ENCODE peak calls at places on chromosomes 11 and 22, in eight cellular contexts. K is transverse colon, P is stomach, B is ovary, G is K562, D is A549, R is HepG2, O is GM12878. Y is an unnamed sample.

GRCh38 chr11:89495951-89496350 is 4.8 kb upstream of the NOX4 start:
- DNase-seq in O (no peak), D (no peak), G (no peak), R (no peak), B (peak), P (no peak), K (no peak), Y (no peak)

GRCh38 chr11:117498791-117499190 is 171.1 kb downstream of the CEP164 start:
- DNase-seq in B (no peak), R (no peak), G (no peak), D (no peak), K (no peak), O (no peak), P (no peak), Y (no peak)

GRCh38 chr11:11010624-11011127 is 152.8 kb upstream of the ZBED5 start:
- DNase-seq in G (peak), O (no peak), D (peak), P (peak), K (peak), R (peak), B (no peak), Y (peak)

GRCh38 chr11:14249121-14249963 is 109.6 kb downstream of the RRAS2 start:
- DNase-seq in B (peak), R (peak), O (no peak), K (peak), P (peak), D (peak), G (peak), Y (peak)

GRCh38 chr11:42013656-42014201 is 554.3 kb upstream of the LRRC4C start:
- DNase-seq in R (no peak), G (no peak), O (no peak), K (no peak), P (no peak), D (no peak), B (no peak), Y (no peak)

GRCh38 chr11:128688031-128688713 is 5.7 kb upstream of the FLI1 start:
- DNase-seq in P (no peak), B (no peak), D (no peak), O (no peak), K (no peak), R (no peak), G (no peak), Y (no peak)

GRCh38 chr22:46068908-46069481 is 81.3 kb upstream of the PPARA start:
- DNase-seq in D (no peak), K (peak), R (no peak), O (no peak), B (no peak), P (peak), G (no peak), Y (no peak)

GRCh38 chr11:6608011-6608410 is 4.0 kb downstream of the TAF10 start:
- DNase-seq in R (no peak), D (no peak), O (no peak), P (no peak), K (no peak), B (no peak), G (no peak), Y (no peak)

GRCh38 chr11:2380807-2381350 is 3.8 kb downstream of the CD81 start:
- DNase-seq in G (no peak), D (no peak), P (peak), B (peak), O (peak), R (no peak), K (peak), Y (peak)

GRCh38 chr11:119218141-119218878 is 12.2 kb downstream of the CBL start:
- DNase-seq in D (peak), B (no peak), R (no peak), O (no peak), G (peak), K (no peak), P (no peak), Y (no peak)

GRCh38 chr22:29797351-29797750 is 30.2 kb downstream of the UQCR10 start:
- DNase-seq in B (no peak), K (no peak), G (no peak), R (no peak), P (no peak), D (no peak), O (peak), Y (no peak)

GRCh38 chr11:69909561-69910518 is 90.6 kb upstream of the FGF3 start:
- DNase-seq in D (no peak), O (no peak), B (no peak), K (no peak), G (peak), R (no peak), P (no peak), Y (no peak)

GRCh38 chr11:78782725-78783124 is 208.1 kb upstream of the NARS2 start:
- DNase-seq in O (no peak), G (no peak), K (no peak), R (no peak), P (no peak), B (no peak), D (no peak), Y (no peak)

GRCh38 chr11:130677486-130678153 is 229.2 kb downstream of the ADAMTS15 start:
- DNase-seq in O (no peak), R (peak), D (no peak), K (no peak), G (no peak), P (no peak), B (no peak), Y (no peak)

GRCh38 chr11:17378655-17379054 is 9.8 kb downstream of the KCNJ11 start:
- DNase-seq in K (no peak), O (no peak), D (no peak), R (no peak), G (no peak), P (no peak), B (no peak), Y (no peak)

GRCh38 chr11:105144887-105145286 is 5.3 kb upstream of the CARD18 start:
- DNase-seq in P (no peak), B (no peak), D (no peak), G (no peak), O (no peak), K (no peak), R (peak), Y (no peak)

GRCh38 chr11:27926981-27927481 is 180.9 kb downstream of the KIF18A start:
- DNase-seq in O (no peak), G (peak), P (no peak), R (no peak), K (no peak), B (no peak), D (no peak), Y (no peak)

GRCh38 chr11:75275581-75275980 is 35.0 kb downstream of the TPBGL start:
- DNase-seq in D (no peak), B (peak), O (no peak), K (peak), P (peak), G (no peak), R (no peak), Y (no peak)

GRCh38 chr11:17769218-17769617 is 34.6 kb downstream of the KCNC1 start:
- DNase-seq in R (no peak), P (no peak), D (no peak), G (no peak), K (no peak), O (no peak), B (no peak), Y (no peak)

GRCh38 chr22:37356922-37357321 is 70.4 kb downstream of the ELFN2 start:
- DNase-seq in D (no peak), P (no peak), K (no peak), R (no peak), G (no peak), B (no peak), O (no peak), Y (no peak)

GRCh38 chr22:48900327-48900597 is 927.4 kb downstream of the BRD1 start:
- DNase-seq in D (no peak), G (no peak), O (no peak), P (no peak), R (no peak), B (no peak), K (no peak), Y (no peak)

GRCh38 chr11:113615773-113616172 is 90.3 kb downstream of the TMPRSS5 start:
- DNase-seq in B (no peak), O (no peak), K (no peak), P (no peak), G (no peak), D (no peak), R (no peak), Y (no peak)

GRCh38 chr11:117230286-117230961 is 1.4 kb downstream of the PCSK7 start:
- DNase-seq in P (no peak), K (no peak), B (no peak), D (no peak), R (no peak), O (peak), G (no peak), Y (no peak)

GRCh38 chr11:12893787-12894672 is 115.1 kb upstream of the RASSF10 start:
- DNase-seq in O (no peak), B (peak), D (peak), G (peak), K (peak), R (peak), P (peak), Y (peak)

GRCh38 chr11:16909375-16910035 is 104.7 kb downstream of the PLEKHA7 start:
- DNase-seq in B (no peak), R (no peak), D (no peak), O (peak), K (no peak), P (no peak), G (no peak), Y (no peak)

GRCh38 chr22:42399315-42400271 is 32.6 kb downstream of the NFAM1 start:
- DNase-seq in G (peak), R (no peak), B (peak), K (peak), P (peak), D (no peak), O (no peak), Y (peak)

GRCh38 chr11:100895449-100895848 is 208.4 kb downstream of the ARHGAP42 start:
- DNase-seq in K (no peak), O (no peak), R (no peak), B (no peak), P (no peak), D (no peak), G (no peak), Y (no peak)

GRCh38 chr11:6626971-6627761 is 7.9 kb upstream of the TPP1 start:
- DNase-seq in B (peak), G (no peak), O (no peak), P (no peak), K (no peak), D (no peak), R (no peak), Y (no peak)

GRCh38 chr22:38734203-38735100 is 21.3 kb downstream of the SUN2 start:
- DNase-seq in B (peak), O (no peak), D (no peak), R (no peak), K (no peak), P (no peak), G (no peak), Y (no peak)

GRCh38 chr11:22341582-22341919 is 3.4 kb downstream of the SLC17A6 start:
- DNase-seq in B (no peak), R (no peak), D (no peak), P (no peak), O (no peak), K (no peak), G (no peak), Y (no peak)

GRCh38 chr11:110125632-110126031 is 32.4 kb downstream of the ZC3H12C start:
- DNase-seq in K (no peak), O (no peak), G (peak), R (peak), D (no peak), P (no peak), B (no peak), Y (no peak)

GRCh38 chr22:36368359-36368983 is 19.3 kb downstream of the MYH9 start:
- DNase-seq in B (no peak), G (peak), R (peak), K (no peak), D (no peak), P (no peak), O (no peak), Y (no peak)

GRCh38 chr11:13291794-13292193 is 14.2 kb downstream of the BMAL1 start:
- DNase-seq in D (no peak), P (no peak), G (no peak), R (no peak), O (no peak), K (no peak), B (no peak), Y (no peak)

GRCh38 chr11:1916986-1917522 is 2.4 kb upstream of the TNNT3 start:
- DNase-seq in P (no peak), G (no peak), R (no peak), K (no peak), B (no peak), O (no peak), D (no peak), Y (peak)

GRCh38 chr11:128367573-128367972 is 219.8 kb downstream of the ETS1 start:
- DNase-seq in K (no peak), R (no peak), P (no peak), G (no peak), B (no peak), O (peak), D (no peak), Y (no peak)

GRCh38 chr11:44833869-44834452 is 107.2 kb downstream of the TSPAN18 start:
- DNase-seq in R (no peak), D (no peak), K (no peak), B (no peak), O (no peak), P (no peak), G (no peak), Y (no peak)

GRCh38 chr11:81420668-81421550 is 1312.8 kb downstream of the FAM181B start:
- DNase-seq in D (no peak), G (no peak), P (no peak), O (no peak), B (no peak), R (no peak), K (no peak), Y (no peak)

GRCh38 chr11:32317646-32318045 is 117.7 kb downstream of the WT1 start:
- DNase-seq in O (no peak), G (no peak), R (no peak), P (no peak), D (no peak), B (no peak), K (no peak), Y (no peak)
- TF ChIP-seq POLR2A in O (no peak), G (no peak), R (no peak), P (no peak), D (no peak), B (no peak), K (no peak), Y (no peak)

GRCh38 chr11:66981976-66982578 is 7.0 kb downstream of the C11orf86 start:
- DNase-seq in P (peak), G (peak), R (peak), D (peak), O (no peak), K (peak), B (peak), Y (peak)
- TF ChIP-seq EP300 in P (no peak), G (peak), R (no peak), D (no peak), O (no peak), K (no peak), B (no peak), Y (peak)

GRCh38 chr11:72321381-72321996 is 77.5 kb upstream of the PHOX2A start:
- DNase-seq in K (no peak), P (no peak), B (no peak), G (peak), O (no peak), R (peak), D (peak), Y (no peak)
- TF ChIP-seq CTCF in K (no peak), P (no peak), B (no peak), G (peak), O (no peak), R (no peak), D (no peak), Y (no peak)

GRCh38 chr11:65041206-65042035 is at the start of gene SAC3D1:
- DNase-seq in G (peak), R (no peak), P (peak), K (peak), B (no peak), D (peak), O (no peak), Y (no peak)
- TF ChIP-seq POLR2A in G (no peak), R (peak), P (no peak), K (no peak), B (no peak), D (peak), O (peak), Y (no peak)

DNA sequence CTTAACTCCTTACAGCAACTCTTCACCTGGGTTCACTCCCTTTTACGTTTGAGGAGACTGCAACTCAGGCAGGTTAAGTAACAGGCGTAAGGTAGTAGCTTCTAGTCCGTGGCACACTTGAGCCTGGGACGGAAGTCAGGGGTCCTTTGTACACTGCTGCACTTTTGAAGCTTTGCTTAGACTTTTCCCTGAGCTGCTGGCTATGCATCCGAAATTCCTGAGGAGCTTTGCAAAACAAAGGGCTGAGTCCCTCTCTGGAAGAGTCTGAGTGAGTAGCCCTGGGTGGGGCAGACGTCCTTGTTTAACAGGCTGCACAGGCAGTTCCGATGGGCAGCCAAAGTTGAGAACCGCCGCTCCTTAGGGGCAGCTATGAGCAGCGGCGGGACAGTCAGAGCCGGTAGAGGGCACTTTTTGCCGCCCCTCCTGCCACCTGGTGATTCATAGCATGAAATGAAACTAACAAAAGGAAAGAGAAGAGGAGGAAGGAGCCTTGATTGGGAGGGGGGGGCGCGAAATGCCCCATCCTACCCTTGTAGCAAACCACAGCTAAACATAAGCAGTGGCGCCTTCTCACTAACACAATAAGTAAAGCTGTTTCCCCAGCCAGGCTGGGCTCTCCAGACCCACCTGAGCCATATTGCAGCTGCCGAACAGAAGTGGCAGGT is 1.4 kb downstream of the TMEM109 start:
- DNase-seq in G (peak), D (peak), K (peak), O (peak), P (peak), B (peak), R (no peak), Y (peak)
- TF ChIP-seq EP300 in G (no peak), D (no peak), K (no peak), O (no peak), P (no peak), B (no peak), R (no peak), Y (peak)

GRCh38 chr11:125871391-125872137 is 15.9 kb upstream of the HYLS1 start:
- DNase-seq in R (peak), G (peak), P (peak), B (no peak), O (no peak), K (no peak), D (peak), Y (no peak)
- TF ChIP-seq CTCF in R (peak), G (peak), P (no peak), B (no peak), O (peak), K (no peak), D (no peak), Y (no peak)

GRCh38 chr22:33871935-33872334 is 48.3 kb downstream of the LARGE1 start:
- DNase-seq in P (no peak), R (no peak), K (no peak), D (no peak), G (no peak), B (no peak), O (no peak), Y (no peak)
- TF ChIP-seq POLR2A in P (no peak), R (no peak), K (no peak), D (no peak), G (no peak), B (no peak), O (no peak), Y (no peak)

GRCh38 chr22:26431151-26431995 is 2.3 kb downstream of the ASPHD2 start:
- DNase-seq in B (no peak), D (no peak), O (peak), K (no peak), P (no peak), G (no peak), R (no peak), Y (no peak)
- TF ChIP-seq EP300 in B (no peak), D (no peak), O (no peak), K (no peak), P (no peak), G (no peak), R (no peak), Y (no peak)

DNA sequence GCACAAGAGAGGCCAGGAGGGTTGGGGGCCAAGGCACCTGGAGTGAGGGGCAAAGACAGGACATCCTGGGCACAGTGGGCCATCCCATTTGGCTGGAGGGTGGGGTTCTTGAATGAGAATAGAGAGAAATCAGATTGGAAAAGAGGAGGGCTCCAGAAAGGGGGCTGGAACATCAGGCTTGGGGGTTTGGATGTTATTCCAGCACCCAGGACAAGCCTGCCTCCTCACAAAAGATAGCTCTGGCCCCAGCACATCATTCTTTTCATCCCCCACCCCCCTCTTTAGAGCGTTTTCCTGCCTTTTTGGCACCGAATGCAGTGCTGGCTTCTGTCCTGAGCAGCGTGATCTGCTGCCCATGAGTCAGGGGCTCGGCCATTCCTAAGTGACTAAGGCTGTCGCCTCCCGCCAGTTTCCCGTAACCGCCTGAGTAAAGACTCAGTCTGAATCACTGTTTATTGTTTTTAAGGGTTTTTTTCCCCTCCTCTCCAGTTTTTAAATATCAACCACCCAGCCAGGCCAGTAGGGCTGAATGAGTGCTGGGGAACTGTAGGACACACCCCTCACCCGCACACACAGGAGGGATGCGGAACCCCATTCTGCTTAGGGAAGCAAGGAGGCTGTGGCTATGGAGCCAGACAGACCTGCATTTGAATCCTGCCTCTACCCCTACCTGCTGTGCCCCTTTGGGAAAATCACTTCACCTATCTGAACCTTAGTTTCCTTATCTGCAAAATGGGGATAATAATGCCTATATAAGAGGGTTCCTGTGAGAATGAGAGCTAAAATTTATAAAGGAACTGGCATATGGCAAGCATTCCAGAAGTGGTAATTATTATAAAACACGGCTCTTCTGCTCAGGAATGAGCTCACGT is 32.4 kb upstream of the NAV2 start:
- DNase-seq in K (peak), G (no peak), P (peak), O (no peak), D (peak), R (no peak), B (peak), Y (peak)
- TF ChIP-seq CTCF in K (peak), G (no peak), P (no peak), O (no peak), D (no peak), R (no peak), B (no peak), Y (no peak)

Y was measured in tibial nerve.